ENCODE peak calls at places on chromosomes 6 and 20, in six cellular contexts. One of them, this sample, is unnamed.

GRCh38 chr20:43658068-43658722 is 8.7 kb upstream of the MYBL2 start:
- DNase-seq in omental fat pad: no peak
- DNase-seq in GM19239: no peak
- DNase-seq in activated effector memory CD4-positive, alpha-beta T cell treated with Interleukin-2 at 50 U/mL for 16 hours: no peak
- DNase-seq in endothelial cell: no peak
- DNase-seq in GM04504: no peak
- DNase-seq in this sample: peak

GRCh38 chr6:6534399-6534798 is 54.1 kb upstream of the LY86 start:
- DNase-seq in omental fat pad: no peak
- DNase-seq in GM19239: no peak
- DNase-seq in activated effector memory CD4-positive, alpha-beta T cell treated with Interleukin-2 at 50 U/mL for 16 hours: no peak
- DNase-seq in endothelial cell: no peak
- DNase-seq in GM04504: no peak
- DNase-seq in this sample: no peak

GRCh38 chr6:40778186-40778585 is 191.0 kb upstream of the LRFN2 start:
- DNase-seq in omental fat pad: no peak
- DNase-seq in GM19239: no peak
- DNase-seq in activated effector memory CD4-positive, alpha-beta T cell treated with Interleukin-2 at 50 U/mL for 16 hours: no peak
- DNase-seq in endothelial cell: no peak
- DNase-seq in GM04504: no peak
- DNase-seq in this sample: no peak

GRCh38 chr6:127954082-127954481 is 53.2 kb upstream of the THEMIS start:
- DNase-seq in omental fat pad: no peak
- DNase-seq in GM19239: no peak
- DNase-seq in activated effector memory CD4-positive, alpha-beta T cell treated with Interleukin-2 at 50 U/mL for 16 hours: no peak
- DNase-seq in endothelial cell: no peak
- DNase-seq in GM04504: no peak
- DNase-seq in this sample: no peak

GRCh38 chr6:16766043-16766521 is 4.8 kb upstream of the ATXN1 start:
- DNase-seq in omental fat pad: no peak
- DNase-seq in GM19239: no peak
- DNase-seq in activated effector memory CD4-positive, alpha-beta T cell treated with Interleukin-2 at 50 U/mL for 16 hours: no peak
- DNase-seq in endothelial cell: no peak
- DNase-seq in GM04504: peak
- DNase-seq in this sample: peak

GRCh38 chr6:89525786-89526562 is 93.0 kb downstream of the ANKRD6 start:
- DNase-seq in omental fat pad: no peak
- DNase-seq in GM19239: no peak
- DNase-seq in activated effector memory CD4-positive, alpha-beta T cell treated with Interleukin-2 at 50 U/mL for 16 hours: no peak
- DNase-seq in endothelial cell: no peak
- DNase-seq in GM04504: no peak
- DNase-seq in this sample: no peak

GRCh38 chr6:135922170-135922569 is 70.7 kb downstream of the PDE7B start:
- DNase-seq in omental fat pad: no peak
- DNase-seq in GM19239: no peak
- DNase-seq in activated effector memory CD4-positive, alpha-beta T cell treated with Interleukin-2 at 50 U/mL for 16 hours: no peak
- DNase-seq in endothelial cell: no peak
- DNase-seq in GM04504: peak
- DNase-seq in this sample: peak

GRCh38 chr6:148044261-148044731 is 298.3 kb upstream of the SASH1 start:
- DNase-seq in omental fat pad: no peak
- DNase-seq in GM19239: no peak
- DNase-seq in activated effector memory CD4-positive, alpha-beta T cell treated with Interleukin-2 at 50 U/mL for 16 hours: no peak
- DNase-seq in endothelial cell: no peak
- DNase-seq in GM04504: no peak
- DNase-seq in this sample: peak

GRCh38 chr6:3665608-3666007 is 85.9 kb downstream of the PXDC1 start:
- DNase-seq in omental fat pad: no peak
- DNase-seq in GM19239: no peak
- DNase-seq in activated effector memory CD4-positive, alpha-beta T cell treated with Interleukin-2 at 50 U/mL for 16 hours: no peak
- DNase-seq in endothelial cell: no peak
- DNase-seq in GM04504: no peak
- DNase-seq in this sample: no peak

GRCh38 chr6:74656442-74656841 is 549.4 kb downstream of the COL12A1 start:
- DNase-seq in omental fat pad: no peak
- DNase-seq in GM19239: no peak
- DNase-seq in activated effector memory CD4-positive, alpha-beta T cell treated with Interleukin-2 at 50 U/mL for 16 hours: no peak
- DNase-seq in endothelial cell: no peak
- DNase-seq in GM04504: no peak
- DNase-seq in this sample: no peak

GRCh38 chr20:58054744-58055373 is 173.6 kb downstream of the ANKRD60 start:
- DNase-seq in omental fat pad: no peak
- DNase-seq in GM19239: no peak
- DNase-seq in activated effector memory CD4-positive, alpha-beta T cell treated with Interleukin-2 at 50 U/mL for 16 hours: no peak
- DNase-seq in endothelial cell: peak
- DNase-seq in GM04504: no peak
- DNase-seq in this sample: no peak

GRCh38 chr20:63890201-63890576 is 4.7 kb upstream of the DNAJC5 start:
- DNase-seq in omental fat pad: no peak
- DNase-seq in GM19239: no peak
- DNase-seq in activated effector memory CD4-positive, alpha-beta T cell treated with Interleukin-2 at 50 U/mL for 16 hours: no peak
- DNase-seq in endothelial cell: no peak
- DNase-seq in GM04504: no peak
- DNase-seq in this sample: no peak

GRCh38 chr20:63404129-63405085 is 43.3 kb upstream of the CHRNA4 start:
- DNase-seq in omental fat pad: no peak
- DNase-seq in GM19239: no peak
- DNase-seq in activated effector memory CD4-positive, alpha-beta T cell treated with Interleukin-2 at 50 U/mL for 16 hours: no peak
- DNase-seq in endothelial cell: no peak
- DNase-seq in GM04504: no peak
- DNase-seq in this sample: no peak

GRCh38 chr20:22563062-22563965 is 21.1 kb downstream of the FOXA2 start:
- DNase-seq in omental fat pad: no peak
- DNase-seq in GM19239: no peak
- DNase-seq in activated effector memory CD4-positive, alpha-beta T cell treated with Interleukin-2 at 50 U/mL for 16 hours: no peak
- DNase-seq in endothelial cell: no peak
- DNase-seq in GM04504: no peak
- DNase-seq in this sample: no peak

GRCh38 chr6:128474481-128474880 is 45.9 kb downstream of the PTPRK start:
- DNase-seq in omental fat pad: no peak
- DNase-seq in GM19239: no peak
- DNase-seq in activated effector memory CD4-positive, alpha-beta T cell treated with Interleukin-2 at 50 U/mL for 16 hours: no peak
- DNase-seq in endothelial cell: no peak
- DNase-seq in GM04504: no peak
- DNase-seq in this sample: peak

GRCh38 chr20:47774081-47774777 is 11.1 kb downstream of the SULF2 start:
- DNase-seq in omental fat pad: no peak
- DNase-seq in GM19239: no peak
- DNase-seq in activated effector memory CD4-positive, alpha-beta T cell treated with Interleukin-2 at 50 U/mL for 16 hours: no peak
- DNase-seq in endothelial cell: no peak
- DNase-seq in GM04504: no peak
- DNase-seq in this sample: no peak

GRCh38 chr20:8368680-8369079 is 236.6 kb downstream of the PLCB1 start:
- DNase-seq in omental fat pad: no peak
- DNase-seq in GM19239: no peak
- DNase-seq in activated effector memory CD4-positive, alpha-beta T cell treated with Interleukin-2 at 50 U/mL for 16 hours: no peak
- DNase-seq in endothelial cell: no peak
- DNase-seq in GM04504: no peak
- DNase-seq in this sample: no peak

GRCh38 chr6:51024126-51024525 is 205.5 kb downstream of the TFAP2B start:
- DNase-seq in omental fat pad: no peak
- DNase-seq in GM19239: no peak
- DNase-seq in activated effector memory CD4-positive, alpha-beta T cell treated with Interleukin-2 at 50 U/mL for 16 hours: no peak
- DNase-seq in endothelial cell: no peak
- DNase-seq in GM04504: no peak
- DNase-seq in this sample: no peak

GRCh38 chr6:36755435-36756348 is 58.1 kb downstream of the RAB44 start:
- DNase-seq in omental fat pad: no peak
- DNase-seq in GM19239: no peak
- DNase-seq in activated effector memory CD4-positive, alpha-beta T cell treated with Interleukin-2 at 50 U/mL for 16 hours: peak
- DNase-seq in endothelial cell: no peak
- DNase-seq in GM04504: no peak
- DNase-seq in this sample: no peak

GRCh38 chr20:63177785-63178444 is 38.0 kb downstream of the YTHDF1 start:
- DNase-seq in omental fat pad: no peak
- DNase-seq in GM19239: no peak
- DNase-seq in activated effector memory CD4-positive, alpha-beta T cell treated with Interleukin-2 at 50 U/mL for 16 hours: no peak
- DNase-seq in endothelial cell: no peak
- DNase-seq in GM04504: no peak
- DNase-seq in this sample: no peak

GRCh38 chr20:19817017-19817416 is 59.0 kb downstream of the RIN2 start:
- DNase-seq in omental fat pad: no peak
- DNase-seq in GM19239: no peak
- DNase-seq in activated effector memory CD4-positive, alpha-beta T cell treated with Interleukin-2 at 50 U/mL for 16 hours: no peak
- DNase-seq in endothelial cell: no peak
- DNase-seq in GM04504: peak
- DNase-seq in this sample: peak

GRCh38 chr6:88983532-88983931 is 20.1 kb upstream of the RNGTT start:
- DNase-seq in omental fat pad: no peak
- DNase-seq in GM19239: no peak
- DNase-seq in activated effector memory CD4-positive, alpha-beta T cell treated with Interleukin-2 at 50 U/mL for 16 hours: no peak
- DNase-seq in endothelial cell: peak
- DNase-seq in GM04504: no peak
- DNase-seq in this sample: no peak

GRCh38 chr6:49668083-49668511 is 31.5 kb upstream of the RHAG start:
- DNase-seq in omental fat pad: no peak
- DNase-seq in GM19239: no peak
- DNase-seq in activated effector memory CD4-positive, alpha-beta T cell treated with Interleukin-2 at 50 U/mL for 16 hours: no peak
- DNase-seq in endothelial cell: no peak
- DNase-seq in GM04504: no peak
- DNase-seq in this sample: no peak

GRCh38 chr6:113362542-113363430 is 494.4 kb upstream of the MARCKS start:
- DNase-seq in omental fat pad: no peak
- DNase-seq in GM19239: no peak
- DNase-seq in activated effector memory CD4-positive, alpha-beta T cell treated with Interleukin-2 at 50 U/mL for 16 hours: no peak
- DNase-seq in endothelial cell: no peak
- DNase-seq in GM04504: no peak
- DNase-seq in this sample: no peak

GRCh38 chr6:55868910-55869479 is 6.4 kb downstream of the BMP5 start:
- DNase-seq in omental fat pad: no peak
- DNase-seq in GM19239: no peak
- DNase-seq in activated effector memory CD4-positive, alpha-beta T cell treated with Interleukin-2 at 50 U/mL for 16 hours: no peak
- DNase-seq in endothelial cell: no peak
- DNase-seq in GM04504: no peak
- DNase-seq in this sample: no peak

GRCh38 chr6:85126448-85127178 is 323.3 kb upstream of the NT5E start:
- DNase-seq in omental fat pad: no peak
- DNase-seq in GM19239: no peak
- DNase-seq in activated effector memory CD4-positive, alpha-beta T cell treated with Interleukin-2 at 50 U/mL for 16 hours: no peak
- DNase-seq in endothelial cell: peak
- DNase-seq in GM04504: peak
- DNase-seq in this sample: no peak

GRCh38 chr6:85920782-85921181 is 278.1 kb upstream of the SYNCRIP start:
- DNase-seq in omental fat pad: no peak
- DNase-seq in GM19239: no peak
- DNase-seq in activated effector memory CD4-positive, alpha-beta T cell treated with Interleukin-2 at 50 U/mL for 16 hours: no peak
- DNase-seq in endothelial cell: no peak
- DNase-seq in GM04504: no peak
- DNase-seq in this sample: no peak

GRCh38 chr6:141413196-141413595 is 719.5 kb upstream of the GJE1 start:
- DNase-seq in omental fat pad: no peak
- DNase-seq in GM19239: no peak
- DNase-seq in activated effector memory CD4-positive, alpha-beta T cell treated with Interleukin-2 at 50 U/mL for 16 hours: no peak
- DNase-seq in endothelial cell: no peak
- DNase-seq in GM04504: no peak
- DNase-seq in this sample: no peak

GRCh38 chr6:8183266-8183665 is 80.9 kb upstream of the EEF1E1 start:
- DNase-seq in omental fat pad: no peak
- DNase-seq in GM19239: no peak
- DNase-seq in activated effector memory CD4-positive, alpha-beta T cell treated with Interleukin-2 at 50 U/mL for 16 hours: no peak
- DNase-seq in endothelial cell: no peak
- DNase-seq in GM04504: no peak
- DNase-seq in this sample: no peak

GRCh38 chr6:15089569-15090144 is 156.2 kb upstream of the JARID2 start:
- DNase-seq in omental fat pad: no peak
- DNase-seq in GM19239: no peak
- DNase-seq in activated effector memory CD4-positive, alpha-beta T cell treated with Interleukin-2 at 50 U/mL for 16 hours: no peak
- DNase-seq in endothelial cell: no peak
- DNase-seq in GM04504: no peak
- DNase-seq in this sample: no peak

GRCh38 chr6:31639449-31639861 is 13.0 kb downstream of the BAG6 start:
- DNase-seq in omental fat pad: no peak
- DNase-seq in GM19239: no peak
- DNase-seq in activated effector memory CD4-positive, alpha-beta T cell treated with Interleukin-2 at 50 U/mL for 16 hours: no peak
- DNase-seq in endothelial cell: no peak
- DNase-seq in GM04504: no peak
- DNase-seq in this sample: peak

GRCh38 chr6:95230071-95230740 is 347.1 kb upstream of the MANEA start:
- DNase-seq in omental fat pad: no peak
- DNase-seq in GM19239: no peak
- DNase-seq in activated effector memory CD4-positive, alpha-beta T cell treated with Interleukin-2 at 50 U/mL for 16 hours: no peak
- DNase-seq in endothelial cell: no peak
- DNase-seq in GM04504: no peak
- DNase-seq in this sample: no peak

GRCh38 chr20:56845546-56846081 is 216.5 kb downstream of the TFAP2C start:
- DNase-seq in omental fat pad: no peak
- DNase-seq in GM19239: no peak
- DNase-seq in activated effector memory CD4-positive, alpha-beta T cell treated with Interleukin-2 at 50 U/mL for 16 hours: no peak
- DNase-seq in endothelial cell: no peak
- DNase-seq in GM04504: no peak
- DNase-seq in this sample: no peak

GRCh38 chr6:36642913-36643817 is 35.3 kb upstream of the CDKN1A start:
- DNase-seq in omental fat pad: peak
- DNase-seq in GM19239: no peak
- DNase-seq in activated effector memory CD4-positive, alpha-beta T cell treated with Interleukin-2 at 50 U/mL for 16 hours: no peak
- DNase-seq in endothelial cell: no peak
- DNase-seq in GM04504: peak
- DNase-seq in this sample: peak

GRCh38 chr6:27601668-27602254 is 128.9 kb upstream of the ZNF184 start:
- DNase-seq in omental fat pad: no peak
- DNase-seq in GM19239: no peak
- DNase-seq in activated effector memory CD4-positive, alpha-beta T cell treated with Interleukin-2 at 50 U/mL for 16 hours: no peak
- DNase-seq in endothelial cell: peak
- DNase-seq in GM04504: no peak
- DNase-seq in this sample: no peak

GRCh38 chr20:14997791-14998190 is 660.4 kb upstream of the FLRT3 start:
- DNase-seq in omental fat pad: no peak
- DNase-seq in GM19239: no peak
- DNase-seq in activated effector memory CD4-positive, alpha-beta T cell treated with Interleukin-2 at 50 U/mL for 16 hours: no peak
- DNase-seq in endothelial cell: no peak
- DNase-seq in GM04504: peak
- DNase-seq in this sample: no peak

GRCh38 chr6:54327631-54328030 is 19.4 kb downstream of the TINAG start:
- DNase-seq in omental fat pad: no peak
- DNase-seq in GM19239: no peak
- DNase-seq in activated effector memory CD4-positive, alpha-beta T cell treated with Interleukin-2 at 50 U/mL for 16 hours: no peak
- DNase-seq in endothelial cell: no peak
- DNase-seq in GM04504: no peak
- DNase-seq in this sample: no peak

GRCh38 chr20:54510546-54511129 is 35.2 kb downstream of the DOK5 start:
- DNase-seq in omental fat pad: no peak
- DNase-seq in GM19239: no peak
- DNase-seq in activated effector memory CD4-positive, alpha-beta T cell treated with Interleukin-2 at 50 U/mL for 16 hours: no peak
- DNase-seq in endothelial cell: no peak
- DNase-seq in GM04504: no peak
- DNase-seq in this sample: no peak

This sample was measured in amniotic stem cell.